ENCODE peak calls at places on chromosomes 5 and 9, in eight cellular contexts. F, R, G, L, D, T, J and Z are unnamed samples.

GRCh38 chr5:112957970-112958773 is 18.4 kb upstream of the DCP2 start:
- DNase-seq in L (peak), D (peak), T (peak), R (peak), J (peak), F (peak), G (peak), Z (peak)

GRCh38 chr5:24381861-24382460 is 262.8 kb downstream of the CDH10 start:
- DNase-seq in F (no peak), D (no peak), L (no peak), J (no peak), G (no peak), R (no peak), T (no peak), Z (no peak)

GRCh38 chr9:19903076-19903475 is 114.2 kb upstream of the SLC24A2 start:
- DNase-seq in F (no peak), J (no peak), T (no peak), R (no peak), D (no peak), L (no peak), G (no peak), Z (no peak)

GRCh38 chr9:120909904-120910303 is 16.7 kb downstream of the TRAF1 start:
- DNase-seq in F (no peak), D (no peak), T (no peak), R (no peak), L (no peak), G (no peak), J (no peak), Z (peak)

GRCh38 chr9:14315754-14316573 is 2.0 kb upstream of the NFIB start:
- DNase-seq in R (peak), F (no peak), D (peak), T (no peak), G (peak), J (no peak), L (no peak), Z (no peak)

GRCh38 chr5:76084496-76085285 is 1.5 kb downstream of the SV2C start:
- DNase-seq in R (no peak), G (no peak), D (no peak), J (no peak), L (no peak), T (no peak), F (no peak), Z (no peak)

GRCh38 chr5:176401281-176402205 is 13.0 kb downstream of the HIGD2A start:
- DNase-seq in R (no peak), J (no peak), D (no peak), F (peak), L (no peak), T (no peak), G (no peak), Z (no peak)

GRCh38 chr9:18185196-18185595 is 288.8 kb upstream of the ADAMTSL1 start:
- DNase-seq in F (no peak), T (no peak), L (no peak), G (no peak), D (no peak), J (no peak), R (no peak), Z (no peak)

GRCh38 chr9:132447346-132447745 is 37.3 kb downstream of the CFAP77 start:
- DNase-seq in L (no peak), R (no peak), T (no peak), G (no peak), D (no peak), F (no peak), J (peak), Z (no peak)

GRCh38 chr9:13860019-13860418 is 453.9 kb downstream of the NFIB start:
- DNase-seq in J (no peak), L (no peak), R (no peak), T (no peak), F (no peak), G (no peak), D (no peak), Z (no peak)

GRCh38 chr9:37908698-37909186 is 4.8 kb upstream of the SLC25A51 start:
- DNase-seq in F (peak), L (peak), T (no peak), G (no peak), J (peak), D (peak), R (no peak), Z (no peak)

GRCh38 chr5:177304392-177305119 is 957 bp downstream of the PRELID1 start:
- DNase-seq in L (peak), G (no peak), J (peak), T (no peak), D (no peak), R (peak), F (peak), Z (no peak)

GRCh38 chr9:33750307-33750838 is 45.0 kb upstream of the PRSS3 start:
- DNase-seq in L (peak), D (no peak), T (peak), J (no peak), R (no peak), G (no peak), F (no peak), Z (peak)

GRCh38 chr5:135246923-135247795 is 151.9 kb downstream of the MACROH2A1 start:
- DNase-seq in R (no peak), T (peak), L (peak), J (no peak), F (peak), G (no peak), D (no peak), Z (peak)

GRCh38 chr9:128587453-128587852 is 35.1 kb downstream of the SPTAN1 start:
- DNase-seq in G (no peak), T (no peak), J (no peak), D (no peak), F (no peak), R (no peak), L (no peak), Z (no peak)

GRCh38 chr5:95439801-95440493 is 48.8 kb downstream of the FAM81B start:
- DNase-seq in F (no peak), J (no peak), D (no peak), T (no peak), L (no peak), G (no peak), R (no peak), Z (no peak)

GRCh38 chr9:105147095-105147871 is 97.2 kb upstream of the SLC44A1 start:
- DNase-seq in D (no peak), R (no peak), J (no peak), T (no peak), L (no peak), F (no peak), G (no peak), Z (no peak)

GRCh38 chr9:136051568-136052432 is 43.3 kb downstream of the NACC2 start:
- DNase-seq in G (peak), J (peak), L (peak), F (peak), D (peak), R (peak), T (peak), Z (peak)

GRCh38 chr9:19498015-19498414 is 89.2 kb downstream of the ACER2 start:
- DNase-seq in G (no peak), R (no peak), J (no peak), L (peak), T (no peak), F (no peak), D (no peak), Z (no peak)

GRCh38 chr9:135077497-135078200 is 9.8 kb upstream of the OLFM1 start:
- DNase-seq in F (peak), J (no peak), T (peak), R (no peak), D (no peak), L (no peak), G (no peak), Z (peak)

GRCh38 chr5:610744-611730 is 1.1 kb upstream of the CEP72 start:
- DNase-seq in F (peak), G (no peak), D (no peak), R (no peak), T (no peak), L (no peak), J (no peak), Z (no peak)

GRCh38 chr5:98309785-98310566 is 463.5 kb upstream of the RGMB start:
- DNase-seq in T (no peak), L (peak), D (peak), G (no peak), R (peak), J (peak), F (no peak), Z (peak)

GRCh38 chr9:131422241-131422792 is 28.4 kb downstream of the PRRC2B start:
- DNase-seq in J (no peak), F (no peak), T (no peak), G (peak), L (peak), D (peak), R (no peak), Z (no peak)

GRCh38 chr9:131420913-131421312 is 27.0 kb downstream of the PRRC2B start:
- DNase-seq in G (peak), F (no peak), D (no peak), J (peak), T (no peak), L (peak), R (no peak), Z (no peak)

GRCh38 chr9:131423171-131423581 is 29.3 kb downstream of the PRRC2B start:
- DNase-seq in R (peak), D (peak), L (peak), F (peak), J (no peak), T (peak), G (peak), Z (peak)

GRCh38 chr9:131419716-131420115 is 25.8 kb downstream of the PRRC2B start:
- DNase-seq in F (no peak), J (no peak), R (no peak), D (no peak), G (no peak), T (no peak), L (no peak), Z (no peak)

DNA sequence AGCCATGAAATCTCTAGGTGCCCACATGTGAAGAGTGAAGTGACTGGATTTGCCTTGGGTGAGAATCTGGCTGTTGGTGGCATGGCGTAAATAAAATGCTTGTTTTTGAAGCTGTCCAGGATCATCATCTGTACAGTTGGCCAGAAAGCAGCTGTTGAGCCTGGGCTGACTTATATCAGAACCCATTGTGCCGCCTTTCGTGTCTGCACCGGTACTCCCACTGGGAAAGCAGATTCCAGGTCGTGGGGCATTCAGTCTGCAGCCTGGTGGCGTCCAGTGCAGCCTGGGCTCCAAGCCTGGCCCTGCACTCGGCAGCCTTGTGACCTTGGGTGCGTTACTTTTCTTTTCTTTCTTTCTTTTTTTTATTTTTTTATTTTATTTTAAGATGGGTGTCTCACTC is 27.8 kb downstream of the PRRC2B start:
- DNase-seq in D (no peak), L (no peak), T (no peak), J (no peak), R (no peak), G (no peak), F (no peak), Z (no peak)
- TF ChIP-seq POLR2A in D (no peak), L (no peak), T (no peak), J (no peak), R (no peak), G (no peak), F (no peak), Z (no peak)

GRCh38 chr9:27462434-27462833 is 61.7 kb upstream of the IFNK start:
- DNase-seq in L (no peak), F (no peak), J (no peak), D (no peak), G (no peak), T (no peak), R (no peak), Z (no peak)

GRCh38 chr9:27462846-27463245 is 61.2 kb upstream of the IFNK start:
- DNase-seq in L (no peak), R (no peak), J (no peak), F (no peak), G (no peak), D (no peak), T (no peak), Z (no peak)

GRCh38 chr9:27457445-27457844 is 66.6 kb upstream of the IFNK start:
- DNase-seq in G (no peak), L (no peak), F (no peak), J (no peak), R (peak), D (peak), T (no peak), Z (no peak)

GRCh38 chr9:27460225-27461023 is 63.7 kb upstream of the IFNK start:
- DNase-seq in D (peak), J (no peak), T (no peak), L (no peak), F (no peak), G (no peak), R (no peak), Z (no peak)
- TF ChIP-seq POLR2A in D (no peak), J (no peak), T (no peak), L (no peak), F (no peak), G (no peak), R (no peak), Z (no peak)

GRCh38 chr5:151224372-151224771 is 480 bp upstream of the CCDC69 start:
- DNase-seq in G (no peak), J (no peak), R (no peak), L (no peak), F (peak), D (no peak), T (no peak), Z (no peak)

GRCh38 chr5:151225071-151225470 is 1.2 kb upstream of the CCDC69 start:
- DNase-seq in D (no peak), G (no peak), T (no peak), L (no peak), J (no peak), F (no peak), R (no peak), Z (no peak)

GRCh38 chr5:151222054-151222768 is 1.7 kb downstream of the CCDC69 start:
- DNase-seq in D (peak), F (peak), L (no peak), T (no peak), J (no peak), G (no peak), R (no peak), Z (no peak)

GRCh38 chr5:151222769-151223446 is 984 bp downstream of the CCDC69 start:
- DNase-seq in L (no peak), G (peak), R (peak), T (no peak), F (peak), J (no peak), D (peak), Z (no peak)

DNA sequence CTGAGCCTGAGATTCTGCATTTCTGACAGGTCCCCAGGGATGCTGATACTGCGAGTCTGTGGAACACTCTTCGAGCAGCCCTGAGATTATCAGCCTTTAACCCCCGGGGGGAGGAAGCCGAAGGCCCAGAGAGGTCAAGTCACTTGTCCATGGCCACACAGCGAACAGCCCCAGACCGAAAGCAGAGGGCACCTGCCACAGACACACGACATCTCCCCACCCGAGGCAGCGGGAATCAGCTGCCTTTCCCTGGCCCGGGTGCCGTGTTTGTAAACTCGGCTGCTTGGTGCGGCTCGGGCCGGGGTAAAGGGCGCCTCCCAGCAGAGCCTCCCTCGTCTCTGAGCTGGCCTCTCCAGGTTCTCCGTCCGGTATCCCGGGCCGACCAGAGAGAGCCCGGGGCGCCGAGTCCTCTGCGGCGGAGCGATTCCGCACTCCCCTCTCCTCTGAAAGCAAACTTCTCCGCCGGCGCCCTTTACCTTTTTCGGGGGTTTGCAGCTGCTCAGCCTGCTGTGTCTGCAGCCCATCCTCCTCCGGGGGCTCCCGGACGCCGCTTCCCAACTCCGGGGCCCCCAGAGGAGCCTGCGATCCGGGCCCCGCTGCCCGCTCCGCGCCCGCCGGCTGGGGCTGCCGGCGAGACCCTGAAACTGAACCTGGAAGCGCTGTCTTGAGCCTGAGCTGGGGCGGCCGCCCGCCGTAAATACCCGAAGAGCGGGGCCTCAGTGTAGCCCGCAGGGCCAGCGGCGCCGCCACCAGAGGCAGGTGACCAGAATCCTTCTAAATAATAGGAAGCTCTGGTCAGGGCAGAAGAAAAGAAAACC is at the start of gene CCDC69:
- DNase-seq in D (peak), J (peak), L (peak), R (peak), G (peak), T (peak), F (peak), Z (peak)
- TF ChIP-seq POLR2A in D (peak), J (peak), L (no peak), R (peak), G (peak), T (no peak), F (peak), Z (peak)

GRCh38 chr5:140710899-140711552 is 10.8 kb downstream of the ZMAT2 start:
- DNase-seq in L (peak), F (peak), J (peak), D (peak), T (peak), R (peak), G (peak), Z (peak)
- TF ChIP-seq POLR2A in L (peak), F (peak), J (peak), D (peak), T (no peak), R (no peak), G (peak), Z (no peak)

DNA sequence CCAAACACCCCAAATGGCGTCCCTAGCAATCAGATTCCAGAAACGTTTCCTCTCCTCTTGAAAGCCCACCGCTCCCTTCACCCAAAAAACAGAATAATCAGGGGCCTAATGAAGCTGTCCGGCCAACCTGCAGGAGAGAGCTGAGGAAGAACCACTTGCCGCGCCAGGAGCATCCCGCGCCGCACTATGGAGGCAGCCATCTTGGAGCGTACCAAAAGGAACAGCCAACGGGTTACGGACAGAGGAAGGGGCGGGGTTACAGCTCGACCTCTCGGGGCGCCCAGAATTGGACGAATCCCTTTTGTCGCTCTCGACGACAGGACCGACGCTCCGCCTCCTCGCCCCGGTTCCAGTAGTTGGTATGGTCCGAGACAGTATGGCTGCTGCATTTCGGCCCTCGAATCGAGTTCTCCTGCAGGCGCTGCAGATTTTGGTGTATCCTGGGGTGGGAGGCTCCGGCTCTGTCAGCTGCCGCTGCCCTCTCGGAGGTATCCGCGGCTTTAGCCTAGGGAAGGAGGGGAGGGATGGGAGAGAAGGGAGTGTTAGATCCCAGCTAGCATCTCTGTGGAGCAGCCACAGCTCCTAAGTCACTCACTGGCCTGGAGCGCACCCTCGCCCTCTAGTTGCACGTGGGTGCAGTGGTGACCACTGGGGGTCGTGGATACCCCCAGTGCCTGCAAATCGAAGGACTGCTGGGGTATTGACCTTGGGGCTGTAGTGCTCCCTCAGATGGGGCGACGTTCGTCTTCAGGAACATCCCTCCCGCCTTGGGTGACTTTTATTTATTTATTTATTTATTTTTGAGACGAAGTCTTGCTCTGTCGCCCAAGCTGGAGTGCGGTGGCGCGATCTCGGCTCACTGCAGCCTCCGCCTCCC is at the start of the genes MRPS27 and PTCD2:
- DNase-seq in T (peak), J (peak), G (peak), R (peak), L (peak), D (peak), F (peak), Z (peak)
- TF ChIP-seq POLR2A in T (no peak), J (peak), G (peak), R (no peak), L (peak), D (peak), F (peak), Z (peak)

GRCh38 chr9:129823934-129824601 is at the start of gene TOR1A:
- DNase-seq in G (peak), T (peak), F (peak), L (peak), J (peak), D (peak), R (peak), Z (peak)
- TF ChIP-seq POLR2A in G (peak), T (no peak), F (no peak), L (peak), J (peak), D (peak), R (no peak), Z (peak)

DNA sequence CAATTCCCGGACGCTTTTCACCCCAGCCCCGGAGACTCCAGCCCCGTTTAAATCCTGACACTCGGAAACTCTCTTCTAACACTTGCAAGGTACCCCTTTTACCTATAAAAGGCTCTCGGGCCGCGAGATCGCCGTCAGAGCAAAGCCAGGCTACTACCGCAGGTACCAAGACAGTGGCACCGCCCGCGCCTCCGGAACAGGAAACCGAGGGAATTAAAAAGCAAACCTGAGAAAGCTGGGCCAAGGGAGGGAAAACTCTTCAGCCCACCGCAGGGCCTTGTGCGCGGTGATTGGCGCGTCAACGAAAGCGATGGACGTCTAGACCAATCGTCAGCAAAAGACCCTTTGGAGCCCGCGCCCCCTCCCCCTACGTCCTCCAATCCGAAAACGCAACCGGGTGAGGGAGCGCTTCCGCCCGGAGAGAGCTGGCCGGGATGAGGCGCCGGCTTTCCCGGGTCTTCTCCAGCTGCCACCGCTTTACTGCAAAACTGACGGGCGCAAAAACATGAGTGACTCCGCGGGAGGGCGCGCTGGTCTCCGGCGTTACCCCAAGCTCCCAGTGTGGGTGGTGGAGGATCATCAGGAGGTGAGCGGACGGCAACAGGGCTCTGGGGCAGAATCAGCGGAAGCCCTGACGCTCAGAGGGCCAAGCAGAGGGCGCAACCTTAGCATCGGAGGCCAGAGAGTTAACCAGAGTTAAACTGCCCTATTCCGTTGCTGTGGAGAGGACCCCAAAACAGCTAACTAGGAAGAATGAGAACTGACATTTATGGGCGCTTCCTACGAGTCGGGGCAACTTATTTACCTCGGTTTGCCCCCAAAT is at the start of the genes C5orf22 and DROSHA:
- DNase-seq in R (peak), T (peak), F (peak), L (peak), G (peak), J (peak), D (peak), Z (peak)
- TF ChIP-seq POLR2A in R (no peak), T (no peak), F (peak), L (no peak), G (peak), J (peak), D (peak), Z (peak)

GRCh38 chr9:82598254-82599039 is 464.5 kb downstream of the RASEF start:
- DNase-seq in J (no peak), T (no peak), G (no peak), L (peak), D (no peak), F (no peak), R (no peak), Z (no peak)
- TF ChIP-seq POLR2A in J (no peak), T (no peak), G (no peak), L (no peak), D (no peak), F (no peak), R (no peak), Z (no peak)

GRCh38 chr5:141945511-141946024 is 12.4 kb downstream of the PCDH12 start:
- DNase-seq in T (no peak), L (no peak), D (no peak), G (no peak), F (peak), J (no peak), R (peak), Z (no peak)
- TF ChIP-seq POLR2A in T (no peak), L (no peak), D (no peak), G (no peak), F (no peak), J (no peak), R (no peak), Z (no peak)